ENCODE peak calls at places on chromosomes 4 and X, in seven cellular contexts. S is stimulated activated effector memory CD8-positive, alpha-beta T cell treated with anti-CD3 and anti-CD28 coated beads, Interleukin-12 subunit alpha, Interleukin-12 subunit beta, amount 100 ng/mL, for 72 hours; C is lung microvascular endothelial cell; H is sigmoid colon; W is left colon; G is Kasumi-1; J is stimulated activated CD4-positive, alpha-beta T cell treated with anti-CD3 and anti-CD28 coated beads, Interleukin-2, amount 100 ng/mL, for 24 hours. E is an unnamed sample.

GRCh38 chr4:109547394-109547793 is 12.7 kb upstream of the MCUB start:
- DNase-seq in S (no peak), C (peak; percentile 39), H (no peak), W (no peak), G (no peak), J (no peak), E (peak; percentile 62)

GRCh38 chr4:146237092-146237491 is 22.8 kb downstream of the REELD1 start:
- DNase-seq in S (no peak), C (no peak), H (no peak), W (no peak), G (no peak), J (no peak), E (no peak)

GRCh38 chr4:168585168-168586091 is 88.6 kb downstream of the PALLD start:
- DNase-seq in S (peak; percentile 55), C (peak; percentile 82), H (peak; percentile 93), W (peak; percentile 72), G (peak; percentile 66), J (peak; percentile 43), E (peak; percentile 89)

GRCh38 chr4:184315675-184316359 is 98.1 kb upstream of the ENPP6 start:
- DNase-seq in S (peak; percentile 43), C (no peak), H (no peak), W (no peak), G (no peak), J (no peak), E (no peak)

GRCh38 chrX:43964936-43965335 is 8.3 kb downstream of the NDP start:
- DNase-seq in S (no peak), C (peak; percentile 63), H (no peak), W (no peak), G (no peak), J (no peak), E (no peak)

GRCh38 chr4:37858112-37858511 is 31.6 kb downstream of the PGM2 start:
- DNase-seq in S (no peak), C (no peak), H (no peak), W (no peak), G (no peak), J (no peak), E (no peak)

GRCh38 chr4:174460684-174461083 is 61.6 kb downstream of the HPGD start:
- DNase-seq in S (no peak), C (no peak), H (no peak), W (no peak), G (no peak), J (no peak), E (no peak)

GRCh38 chr4:24495388-24495787 is 89.0 kb downstream of the DHX15 start:
- DNase-seq in S (no peak), C (no peak), H (no peak), W (no peak), G (no peak), J (no peak), E (no peak)

GRCh38 chrX:16934212-16934611 is 12.2 kb upstream of the REPS2 start:
- DNase-seq in S (no peak), C (no peak), H (no peak), W (no peak), G (no peak), J (no peak), E (no peak)

GRCh38 chrX:128975716-128976115 is 547.6 kb downstream of the SMARCA1 start:
- DNase-seq in S (no peak), C (no peak), H (no peak), W (no peak), G (peak; percentile 19), J (peak; percentile 24), E (peak; percentile 7)